ENCODE peak calls at places on chromosomes 4 and X, in nine cellular contexts. One of them, this sample, is unnamed.

GRCh38 chrX:154317391-154318000 is 21.9 kb downstream of the TKTL1 start:
- DNase-seq in mesothelial cell of epicardium: no peak
- DNase-seq in astrocyte: no peak
- DNase-seq in DMS53: peak; percentile 43
- DNase-seq in fibroblast of mammary gland: peak; percentile 17
- DNase-seq in NCI-H460: no peak
- DNase-seq in amniotic stem cell: no peak
- DNase-seq in RWPE1: peak; percentile 4
- DNase-seq in adrenal gland: no peak
- DNase-seq in this sample: peak; percentile 53

GRCh38 chrX:151776113-151776790 is 41.7 kb downstream of the CNGA2 start:
- DNase-seq in astrocyte: no peak
- DNase-seq in RWPE1: no peak
- DNase-seq in amniotic stem cell: no peak
- DNase-seq in mesothelial cell of epicardium: no peak
- DNase-seq in adrenal gland: no peak
- DNase-seq in NCI-H460: no peak
- DNase-seq in fibroblast of mammary gland: peak; percentile 66
- DNase-seq in DMS53: no peak
- DNase-seq in this sample: no peak

GRCh38 chr4:120066182-120066524 is 495 bp downstream of the MAD2L1 start:
- DNase-seq in mesothelial cell of epicardium: no peak
- DNase-seq in fibroblast of mammary gland: no peak
- DNase-seq in adrenal gland: no peak
- DNase-seq in RWPE1: peak; percentile 36
- DNase-seq in astrocyte: peak; percentile 58
- DNase-seq in NCI-H460: no peak
- DNase-seq in amniotic stem cell: no peak
- DNase-seq in DMS53: no peak
- DNase-seq in this sample: no peak

GRCh38 chr4:83212041-83212851 is 72.4 kb downstream of the COQ2 start:
- DNase-seq in NCI-H460: no peak
- DNase-seq in adrenal gland: no peak
- DNase-seq in fibroblast of mammary gland: no peak
- DNase-seq in amniotic stem cell: no peak
- DNase-seq in RWPE1: peak; percentile 49
- DNase-seq in mesothelial cell of epicardium: no peak
- DNase-seq in DMS53: peak; percentile 58
- DNase-seq in astrocyte: no peak
- DNase-seq in this sample: peak; percentile 55

GRCh38 chr4:69910016-69910782 is 20.7 kb upstream of the CSN1S1 start:
- DNase-seq in astrocyte: no peak
- DNase-seq in adrenal gland: no peak
- DNase-seq in RWPE1: no peak
- DNase-seq in amniotic stem cell: peak; percentile 35
- DNase-seq in DMS53: no peak
- DNase-seq in fibroblast of mammary gland: peak; percentile 74
- DNase-seq in mesothelial cell of epicardium: no peak
- DNase-seq in NCI-H460: no peak
- DNase-seq in this sample: no peak

GRCh38 chr4:13548984-13549546 is 4.8 kb upstream of the NKX3-2 start:
- DNase-seq in fibroblast of mammary gland: peak; percentile 78
- DNase-seq in DMS53: peak; percentile 93
- DNase-seq in astrocyte: peak; percentile 33
- DNase-seq in mesothelial cell of epicardium: peak; percentile 94
- DNase-seq in adrenal gland: peak; percentile 89
- DNase-seq in amniotic stem cell: peak; percentile 15
- DNase-seq in NCI-H460: peak; percentile 64
- DNase-seq in RWPE1: peak; percentile 75
- DNase-seq in this sample: peak; percentile 85

GRCh38 chr4:108247511-108248088 is 78.9 kb upstream of the LEF1 start:
- DNase-seq in fibroblast of mammary gland: no peak
- DNase-seq in amniotic stem cell: no peak
- DNase-seq in DMS53: peak; percentile 91
- DNase-seq in astrocyte: peak; percentile 3
- DNase-seq in adrenal gland: no peak
- DNase-seq in RWPE1: no peak
- DNase-seq in NCI-H460: no peak
- DNase-seq in mesothelial cell of epicardium: peak; percentile 39
- DNase-seq in this sample: peak; percentile 38

GRCh38 chr4:128315756-128316520 is 28.3 kb upstream of the PGRMC2 start:
- DNase-seq in DMS53: no peak
- DNase-seq in RWPE1: no peak
- DNase-seq in astrocyte: no peak
- DNase-seq in NCI-H460: no peak
- DNase-seq in adrenal gland: no peak
- DNase-seq in fibroblast of mammary gland: no peak
- DNase-seq in amniotic stem cell: no peak
- DNase-seq in mesothelial cell of epicardium: no peak
- DNase-seq in this sample: no peak

GRCh38 chr4:105451346-105451745 is 22.5 kb downstream of the PPA2 start:
- DNase-seq in NCI-H460: no peak
- DNase-seq in DMS53: peak; percentile 70
- DNase-seq in amniotic stem cell: no peak
- DNase-seq in astrocyte: no peak
- DNase-seq in fibroblast of mammary gland: no peak
- DNase-seq in RWPE1: no peak
- DNase-seq in adrenal gland: no peak
- DNase-seq in mesothelial cell of epicardium: no peak
- DNase-seq in this sample: no peak

GRCh38 chr4:110586137-110586850 is 36.6 kb downstream of the PITX2 start:
- DNase-seq in fibroblast of mammary gland: peak; percentile 76
- DNase-seq in DMS53: peak; percentile 72
- DNase-seq in mesothelial cell of epicardium: no peak
- DNase-seq in NCI-H460: peak; percentile 47
- DNase-seq in RWPE1: peak; percentile 70
- DNase-seq in adrenal gland: no peak
- DNase-seq in astrocyte: peak; percentile 65
- DNase-seq in amniotic stem cell: peak; percentile 3
- DNase-seq in this sample: peak; percentile 55

GRCh38 chrX:1493877-1494510 is 41.3 kb upstream of the ASMTL start:
- DNase-seq in DMS53: peak; percentile 1
- DNase-seq in amniotic stem cell: no peak
- DNase-seq in mesothelial cell of epicardium: no peak
- DNase-seq in RWPE1: no peak
- DNase-seq in adrenal gland: no peak
- DNase-seq in NCI-H460: no peak
- DNase-seq in astrocyte: no peak
- DNase-seq in fibroblast of mammary gland: no peak
- DNase-seq in this sample: no peak

GRCh38 chrX:100802843-100803242 is 17.3 kb upstream of the CSTF2 start:
- DNase-seq in mesothelial cell of epicardium: no peak
- DNase-seq in adrenal gland: no peak
- DNase-seq in DMS53: no peak
- DNase-seq in amniotic stem cell: no peak
- DNase-seq in RWPE1: no peak
- DNase-seq in fibroblast of mammary gland: no peak
- DNase-seq in astrocyte: no peak
- DNase-seq in NCI-H460: no peak
- DNase-seq in this sample: no peak

GRCh38 chr4:89752932-89753598 is 83.9 kb downstream of the SNCA start:
- DNase-seq in mesothelial cell of epicardium: no peak
- DNase-seq in DMS53: no peak
- DNase-seq in astrocyte: peak; percentile 78
- DNase-seq in RWPE1: peak; percentile 16
- DNase-seq in adrenal gland: peak; percentile 85
- DNase-seq in NCI-H460: peak; percentile 30
- DNase-seq in amniotic stem cell: peak; percentile 32
- DNase-seq in fibroblast of mammary gland: peak; percentile 99
- DNase-seq in this sample: no peak

GRCh38 chrX:129461801-129462456 is 61.4 kb downstream of the SMARCA1 start:
- DNase-seq in DMS53: no peak
- DNase-seq in amniotic stem cell: no peak
- DNase-seq in astrocyte: no peak
- DNase-seq in RWPE1: no peak
- DNase-seq in mesothelial cell of epicardium: no peak
- DNase-seq in fibroblast of mammary gland: no peak
- DNase-seq in NCI-H460: no peak
- DNase-seq in adrenal gland: no peak
- DNase-seq in this sample: no peak

GRCh38 chr4:140330311-140330900 is 43.0 kb upstream of the SCOC start:
- DNase-seq in NCI-H460: peak; percentile 18
- DNase-seq in amniotic stem cell: peak; percentile 39
- DNase-seq in DMS53: peak; percentile 57
- DNase-seq in mesothelial cell of epicardium: no peak
- DNase-seq in adrenal gland: no peak
- DNase-seq in astrocyte: no peak
- DNase-seq in RWPE1: peak; percentile 23
- DNase-seq in fibroblast of mammary gland: peak; percentile 61
- DNase-seq in this sample: peak; percentile 63

GRCh38 chrX:40081679-40082068 is 16.1 kb downstream of the BCOR start:
- DNase-seq in DMS53: peak; percentile 28
- DNase-seq in amniotic stem cell: no peak
- DNase-seq in NCI-H460: no peak
- DNase-seq in adrenal gland: no peak
- DNase-seq in RWPE1: no peak
- DNase-seq in astrocyte: no peak
- DNase-seq in fibroblast of mammary gland: no peak
- DNase-seq in mesothelial cell of epicardium: no peak
- DNase-seq in this sample: no peak

GRCh38 chr4:10456270-10457254 is 664 bp downstream of the ZNF518B start:
- DNase-seq in NCI-H460: peak; percentile 12
- DNase-seq in amniotic stem cell: peak; percentile 43
- DNase-seq in DMS53: peak; percentile 88
- DNase-seq in fibroblast of mammary gland: peak; percentile 54
- DNase-seq in mesothelial cell of epicardium: peak; percentile 66
- DNase-seq in adrenal gland: peak; percentile 69
- DNase-seq in astrocyte: peak; percentile 58
- DNase-seq in RWPE1: peak; percentile 41
- DNase-seq in this sample: no peak

GRCh38 chr4:113762061-113762850 is 718 bp upstream of the CAMK2D start:
- DNase-seq in DMS53: peak; percentile 99
- DNase-seq in NCI-H460: peak; percentile 98
- DNase-seq in amniotic stem cell: peak; percentile 99
- DNase-seq in fibroblast of mammary gland: peak; percentile 100
- DNase-seq in astrocyte: peak; percentile 99
- DNase-seq in RWPE1: peak; percentile 98
- DNase-seq in adrenal gland: peak; percentile 100
- DNase-seq in mesothelial cell of epicardium: peak; percentile 98
- DNase-seq in this sample: peak; percentile 99

GRCh38 chrX:42751573-42751972 is 26.4 kb downstream of the PPP1R2C start:
- DNase-seq in DMS53: no peak
- DNase-seq in adrenal gland: no peak
- DNase-seq in fibroblast of mammary gland: peak; percentile 54
- DNase-seq in amniotic stem cell: no peak
- DNase-seq in astrocyte: peak; percentile 76
- DNase-seq in RWPE1: no peak
- DNase-seq in NCI-H460: no peak
- DNase-seq in mesothelial cell of epicardium: no peak
- DNase-seq in this sample: no peak

GRCh38 chr4:22389240-22389871 is 126.5 kb downstream of the ADGRA3 start:
- DNase-seq in adrenal gland: peak; percentile 77
- DNase-seq in mesothelial cell of epicardium: peak; percentile 50
- DNase-seq in amniotic stem cell: peak; percentile 44
- DNase-seq in fibroblast of mammary gland: peak; percentile 86
- DNase-seq in astrocyte: peak; percentile 64
- DNase-seq in NCI-H460: peak; percentile 49
- DNase-seq in DMS53: peak; percentile 89
- DNase-seq in RWPE1: peak; percentile 44
- DNase-seq in this sample: peak; percentile 80

GRCh38 chr4:140373328-140374129 is at the start of gene SCOC:
- DNase-seq in RWPE1: peak; percentile 100
- DNase-seq in NCI-H460: peak; percentile 98
- DNase-seq in mesothelial cell of epicardium: peak; percentile 96
- DNase-seq in adrenal gland: peak; percentile 100
- DNase-seq in DMS53: peak; percentile 99
- DNase-seq in amniotic stem cell: peak; percentile 99
- DNase-seq in fibroblast of mammary gland: peak; percentile 99
- DNase-seq in astrocyte: peak; percentile 97
- DNase-seq in this sample: peak; percentile 99

GRCh38 chr4:51942833-51943215 is 77.3 kb downstream of the LRRC66 start:
- DNase-seq in mesothelial cell of epicardium: no peak
- DNase-seq in fibroblast of mammary gland: no peak
- DNase-seq in amniotic stem cell: no peak
- DNase-seq in NCI-H460: no peak
- DNase-seq in DMS53: no peak
- DNase-seq in RWPE1: no peak
- DNase-seq in astrocyte: no peak
- DNase-seq in adrenal gland: no peak
- DNase-seq in this sample: peak; percentile 7

GRCh38 chr4:16205298-16206164 is 20.7 kb downstream of the TAPT1 start:
- DNase-seq in amniotic stem cell: no peak
- DNase-seq in NCI-H460: no peak
- DNase-seq in DMS53: peak; percentile 80
- DNase-seq in mesothelial cell of epicardium: no peak
- DNase-seq in RWPE1: no peak
- DNase-seq in adrenal gland: no peak
- DNase-seq in astrocyte: no peak
- DNase-seq in fibroblast of mammary gland: no peak
- DNase-seq in this sample: peak; percentile 33

GRCh38 chr4:88244821-88245579 is 39.4 kb downstream of the PPM1K start:
- DNase-seq in astrocyte: no peak
- DNase-seq in adrenal gland: no peak
- DNase-seq in fibroblast of mammary gland: no peak
- DNase-seq in RWPE1: no peak
- DNase-seq in NCI-H460: no peak
- DNase-seq in DMS53: no peak
- DNase-seq in amniotic stem cell: no peak
- DNase-seq in mesothelial cell of epicardium: no peak
- DNase-seq in this sample: no peak

GRCh38 chrX:116198810-116199209 is 28.3 kb downstream of the AGTR2 start:
- DNase-seq in NCI-H460: no peak
- DNase-seq in DMS53: peak; percentile 41
- DNase-seq in adrenal gland: no peak
- DNase-seq in amniotic stem cell: no peak
- DNase-seq in RWPE1: no peak
- DNase-seq in mesothelial cell of epicardium: no peak
- DNase-seq in fibroblast of mammary gland: no peak
- DNase-seq in astrocyte: no peak
- DNase-seq in this sample: peak; percentile 30

GRCh38 chr4:52822583-52823477 is 39.3 kb upstream of the RASL11B start:
- DNase-seq in DMS53: no peak
- DNase-seq in RWPE1: peak; percentile 57
- DNase-seq in mesothelial cell of epicardium: no peak
- DNase-seq in adrenal gland: no peak
- DNase-seq in fibroblast of mammary gland: peak; percentile 98
- DNase-seq in astrocyte: peak; percentile 79
- DNase-seq in amniotic stem cell: no peak
- DNase-seq in NCI-H460: no peak
- DNase-seq in this sample: no peak

GRCh38 chrX:72057331-72057730 is 74.4 kb downstream of the RTL5 start:
- DNase-seq in fibroblast of mammary gland: peak; percentile 13
- DNase-seq in amniotic stem cell: no peak
- DNase-seq in astrocyte: no peak
- DNase-seq in NCI-H460: no peak
- DNase-seq in mesothelial cell of epicardium: no peak
- DNase-seq in DMS53: no peak
- DNase-seq in RWPE1: no peak
- DNase-seq in adrenal gland: no peak
- DNase-seq in this sample: no peak

GRCh38 chr4:2462218-2462991 is 6.5 kb upstream of the RNF4 start:
- DNase-seq in mesothelial cell of epicardium: peak; percentile 79
- DNase-seq in fibroblast of mammary gland: peak; percentile 64
- DNase-seq in NCI-H460: peak; percentile 43
- DNase-seq in adrenal gland: peak; percentile 77
- DNase-seq in astrocyte: peak; percentile 69
- DNase-seq in amniotic stem cell: peak; percentile 46
- DNase-seq in RWPE1: peak; percentile 39
- DNase-seq in DMS53: peak; percentile 93
- DNase-seq in this sample: peak; percentile 55

GRCh38 chr4:152961752-152962117 is 25.6 kb downstream of the FHDC1 start:
- DNase-seq in adrenal gland: no peak
- DNase-seq in NCI-H460: no peak
- DNase-seq in RWPE1: no peak
- DNase-seq in DMS53: no peak
- DNase-seq in mesothelial cell of epicardium: no peak
- DNase-seq in fibroblast of mammary gland: no peak
- DNase-seq in amniotic stem cell: no peak
- DNase-seq in astrocyte: no peak
- DNase-seq in this sample: no peak

GRCh38 chrX:72308566-72309296 is 3.0 kb upstream of the CITED1 start:
- DNase-seq in NCI-H460: peak; percentile 54
- DNase-seq in fibroblast of mammary gland: peak; percentile 57
- DNase-seq in DMS53: peak; percentile 82
- DNase-seq in adrenal gland: peak; percentile 76
- DNase-seq in amniotic stem cell: peak; percentile 15
- DNase-seq in astrocyte: peak; percentile 57
- DNase-seq in mesothelial cell of epicardium: peak; percentile 44
- DNase-seq in RWPE1: peak; percentile 28
- DNase-seq in this sample: peak; percentile 61

GRCh38 chr4:117400039-117400835 is 314.9 kb upstream of the TRAM1L1 start:
- DNase-seq in astrocyte: peak; percentile 89
- DNase-seq in amniotic stem cell: no peak
- DNase-seq in DMS53: peak; percentile 40
- DNase-seq in adrenal gland: no peak
- DNase-seq in mesothelial cell of epicardium: no peak
- DNase-seq in fibroblast of mammary gland: peak; percentile 39
- DNase-seq in RWPE1: peak; percentile 43
- DNase-seq in NCI-H460: peak; percentile 24
- DNase-seq in this sample: peak; percentile 4